ENCODE peak calls at places on chromosomes 4 and X, in six cellular contexts. O, M, F, U, B and P are unnamed samples.

GRCh38 chr4:15375707-15376106 is 52.1 kb upstream of the C1QTNF7 start:
- DNase-seq in O (no peak), M (no peak), F (no peak), U (no peak), B (no peak), P (no peak)

GRCh38 chrX:138709886-138710285 is 1.6 kb downstream of the FGF13 start:
- DNase-seq in O (no peak), M (peak), F (no peak), U (no peak), B (no peak), P (no peak)

GRCh38 chr4:89303177-89303576 is 4.4 kb downstream of the GPRIN3 start:
- DNase-seq in O (no peak), M (no peak), F (no peak), U (peak), B (no peak), P (peak)

GRCh38 chrX:72714471-72714916 is 388 bp upstream of the PHKA1 start:
- DNase-seq in O (peak), M (peak), F (peak), U (peak), B (peak), P (peak)

GRCh38 chrX:10984213-10984612 is 126.9 kb upstream of the HCCS start:
- DNase-seq in O (no peak), M (no peak), F (no peak), U (no peak), B (no peak), P (no peak)

GRCh38 chr4:2141762-2142520 is 82.8 kb downstream of the NAT8L start:
- DNase-seq in O (no peak), M (no peak), F (no peak), U (no peak), B (no peak), P (no peak)

GRCh38 chr4:39950861-39951481 is 26.7 kb downstream of the PDS5A start:
- DNase-seq in O (peak), M (no peak), F (no peak), U (no peak), B (no peak), P (no peak)

GRCh38 chr4:19577121-19577520 is 674.6 kb upstream of the SLIT2 start:
- DNase-seq in O (peak), M (no peak), F (no peak), U (no peak), B (no peak), P (no peak)

GRCh38 chr4:176902710-176903323 is 110.1 kb upstream of the VEGFC start:
- DNase-seq in O (peak), M (no peak), F (no peak), U (no peak), B (no peak), P (no peak)

GRCh38 chrX:15404712-15405111 is 20.5 kb upstream of the VEGFD start:
- DNase-seq in O (peak), M (peak), F (no peak), U (no peak), B (peak), P (peak)

GRCh38 chr4:1031956-1032795 is 20.8 kb downstream of the FGFRL1 start:
- DNase-seq in O (no peak), M (no peak), F (no peak), U (no peak), B (no peak), P (no peak)

GRCh38 chr4:8283161-8283560 is 13.6 kb downstream of the HTRA3 start:
- DNase-seq in O (no peak), M (no peak), F (no peak), U (no peak), B (peak), P (peak)

GRCh38 chr4:145183581-145183980 is 3.2 kb upstream of the OTUD4 start:
- DNase-seq in O (no peak), M (no peak), F (no peak), U (no peak), B (no peak), P (no peak)

GRCh38 chr4:156322592-156322991 is 368.9 kb upstream of the CTSO start:
- DNase-seq in O (peak), M (peak), F (no peak), U (no peak), B (no peak), P (no peak)

GRCh38 chr4:1870328-1870577 is 940 bp upstream of the NSD2 start:
- DNase-seq in O (peak), M (peak), F (peak), U (peak), B (peak), P (peak)

GRCh38 chr4:6134612-6135220 is 65.6 kb downstream of the JAKMIP1 start:
- DNase-seq in O (no peak), M (peak), F (no peak), U (no peak), B (no peak), P (no peak)

GRCh38 chrX:100090931-100091330 is 319.1 kb downstream of the PCDH19 start:
- DNase-seq in O (peak), M (no peak), F (no peak), U (no peak), B (no peak), P (no peak)

GRCh38 chrX:21725498-21725897 is 32.4 kb downstream of the SMPX start:
- DNase-seq in O (peak), M (peak), F (no peak), U (no peak), B (no peak), P (no peak)

GRCh38 chr4:171714791-171715454 is 98.3 kb upstream of the GALNTL6 start:
- DNase-seq in O (no peak), M (no peak), F (no peak), U (no peak), B (no peak), P (no peak)

GRCh38 chr4:98583265-98583664 is 75.1 kb downstream of the TSPAN5 start:
- DNase-seq in O (no peak), M (no peak), F (no peak), U (no peak), B (no peak), P (no peak)

GRCh38 chr4:83011779-83012630 is 1.4 kb upstream of the LIN54 start:
- DNase-seq in O (peak), M (peak), F (peak), U (peak), B (peak), P (peak)

GRCh38 chr4:165965503-165965902 is 92.5 kb downstream of the TLL1 start:
- DNase-seq in O (no peak), M (no peak), F (no peak), U (no peak), B (no peak), P (no peak)

GRCh38 chrX:103330601-103331397 is 760 bp downstream of the TCEAL7 start:
- DNase-seq in O (no peak), M (peak), F (no peak), U (no peak), B (no peak), P (no peak)

GRCh38 chrX:103329991-103330390 is at the start of gene TCEAL7:
- DNase-seq in O (peak), M (peak), F (no peak), U (no peak), B (peak), P (peak)
- H3K4me3 ChIP-seq in O (peak), M (no peak), F (no peak), U (peak), B (peak), P (peak)

GRCh38 chr4:87011340-87012034 is 76.7 kb downstream of the AFF1 start:
- DNase-seq in O (peak), M (peak), F (no peak), U (no peak), B (no peak), P (no peak)
- H3K4me3 ChIP-seq in O (no peak), M (no peak), F (no peak), U (no peak), B (peak), P (no peak)

GRCh38 chrX:153321381-153322105 is at the start of gene PNMA6F:
- DNase-seq in O (no peak), M (peak), F (peak), U (no peak), B (no peak), P (no peak)
- H3K4me3 ChIP-seq in O (no peak), M (no peak), F (no peak), U (no peak), B (no peak), P (no peak)

GRCh38 chrX:34863906-34864305 is 78.7 kb upstream of the FAM47B start:
- DNase-seq in O (no peak), M (no peak), F (no peak), U (no peak), B (no peak), P (no peak)

GRCh38 chrX:34866636-34867035 is 76.0 kb upstream of the FAM47B start:
- DNase-seq in O (peak), M (no peak), F (no peak), U (no peak), B (no peak), P (no peak)

GRCh38 chrX:34873500-34874225 is 68.9 kb upstream of the FAM47B start:
- DNase-seq in O (no peak), M (no peak), F (no peak), U (no peak), B (no peak), P (no peak)

GRCh38 chrX:34868633-34869032 is 74.0 kb upstream of the FAM47B start:
- DNase-seq in O (no peak), M (no peak), F (no peak), U (no peak), B (no peak), P (no peak)
- H3K4me3 ChIP-seq in O (no peak), M (no peak), F (no peak), U (no peak), B (no peak), P (no peak)

GRCh38 chrX:64394874-64395567 is at the start of gene MTMR8:
- DNase-seq in O (no peak), M (peak), F (peak), U (peak), B (peak), P (peak)
- H3K4me3 ChIP-seq in O (no peak), M (peak), F (peak), U (peak), B (peak), P (peak)

DNA sequence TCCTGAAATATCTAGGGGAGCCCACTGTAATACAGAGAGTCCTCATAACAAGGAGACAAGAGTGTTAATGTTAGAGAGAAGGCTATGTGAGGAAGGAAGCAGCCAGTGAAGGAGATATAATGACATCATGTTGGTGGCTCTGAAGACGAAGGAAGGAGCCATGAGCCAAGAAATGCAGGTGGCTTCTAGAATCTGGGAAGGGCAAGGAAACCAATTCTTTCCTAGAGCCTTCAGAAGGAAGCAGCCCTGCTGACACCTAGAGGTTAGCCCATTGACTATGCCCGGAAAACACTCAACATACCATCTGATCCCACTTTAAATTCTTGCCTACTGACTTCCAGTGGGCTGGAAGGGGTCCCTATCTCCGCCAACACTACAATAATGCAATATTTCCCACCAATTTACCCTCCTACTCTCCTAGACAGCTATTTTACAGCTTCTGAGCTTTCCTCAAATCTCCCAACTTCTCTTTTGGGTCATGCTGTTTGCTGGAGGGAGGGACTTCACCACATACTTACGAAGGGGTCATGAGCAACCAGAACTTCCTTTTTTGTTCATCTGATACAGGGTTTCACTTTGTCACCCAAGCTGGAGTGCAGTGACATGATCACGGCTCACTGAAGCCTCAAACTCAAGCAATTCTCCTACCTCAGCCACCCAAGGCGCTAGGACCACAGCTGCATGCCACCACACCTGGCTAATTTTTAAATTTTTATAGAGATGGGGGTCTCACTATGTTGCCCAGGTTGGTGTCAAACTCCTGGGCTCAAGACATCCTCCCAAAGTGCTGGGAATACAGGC is 25.2 kb upstream of the G3BP2 start:
- DNase-seq in O (no peak), M (peak), F (no peak), U (no peak), B (no peak), P (no peak)
- H3K4me3 ChIP-seq in O (no peak), M (no peak), F (no peak), U (no peak), B (no peak), P (no peak)

DNA sequence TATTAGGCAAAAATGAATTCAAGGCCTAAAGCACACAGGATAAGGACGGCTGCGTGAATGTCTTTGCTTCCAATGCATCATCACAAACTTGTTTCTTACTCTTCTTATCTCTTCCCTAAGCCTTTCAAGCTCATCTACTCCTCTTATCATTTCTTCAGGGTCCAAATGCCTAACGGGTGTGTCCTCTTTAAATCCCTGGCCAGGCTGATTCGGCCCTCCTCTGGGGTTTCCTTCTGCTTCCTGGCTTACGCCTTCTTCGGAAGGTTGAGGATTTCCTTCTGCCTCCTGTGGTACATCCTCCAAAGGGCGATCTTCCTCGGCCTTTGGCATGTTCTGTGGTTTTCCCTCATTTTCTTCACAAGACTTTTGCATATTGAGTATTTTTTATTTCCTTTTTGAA is 1.3 kb downstream of the TCEAL8 start:
- DNase-seq in O (peak), M (peak), F (no peak), U (no peak), B (no peak), P (peak)
- H3K4me3 ChIP-seq in O (peak), M (peak), F (no peak), U (peak), B (peak), P (peak)

GRCh38 chrX:36867143-36867542 is 141.0 kb upstream of the FAM47C start:
- DNase-seq in O (peak), M (peak), F (no peak), U (no peak), B (no peak), P (no peak)
- H3K4me3 ChIP-seq in O (no peak), M (no peak), F (no peak), U (no peak), B (no peak), P (no peak)

DNA sequence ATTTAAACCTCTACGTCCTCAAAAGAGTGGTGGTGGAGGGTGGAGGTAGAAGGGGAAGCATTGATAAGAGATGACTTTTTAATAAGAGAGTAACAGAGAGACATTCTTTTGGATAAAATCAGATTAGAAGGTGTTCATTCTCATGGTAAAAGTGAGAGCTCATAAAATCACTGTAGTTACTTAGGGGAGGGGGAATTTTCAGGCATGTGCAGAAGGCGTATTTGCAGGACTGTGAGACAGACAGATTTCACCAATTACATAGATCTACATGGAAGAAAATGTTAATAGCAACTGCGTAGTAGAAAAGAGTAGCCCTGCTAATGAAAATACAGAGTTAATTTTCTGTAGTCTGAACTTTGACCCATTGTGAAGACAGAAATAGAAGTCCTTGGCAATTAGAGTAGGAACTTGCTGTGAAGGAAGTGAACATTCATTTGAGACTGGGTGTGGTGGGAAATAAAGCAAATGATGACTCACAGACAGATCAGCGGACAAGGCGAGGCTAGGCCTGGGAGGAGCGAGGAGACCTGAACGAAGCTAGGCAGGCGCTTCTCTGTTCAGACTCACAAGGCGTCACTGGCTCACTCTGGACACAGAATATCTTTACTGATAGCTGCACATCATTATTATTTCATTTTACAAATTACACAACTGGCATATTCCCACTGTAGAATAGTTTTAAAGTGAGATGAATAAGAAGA is 57.2 kb upstream of the FAM9C start:
- DNase-seq in O (peak), M (no peak), F (peak), U (peak), B (peak), P (peak)
- H3K4me3 ChIP-seq in O (no peak), M (no peak), F (no peak), U (no peak), B (no peak), P (no peak)

GRCh38 chrX:56554870-56555269 is 8.6 kb upstream of the UBQLN2 start:
- DNase-seq in O (no peak), M (no peak), F (no peak), U (no peak), B (no peak), P (no peak)
- H3K4me3 ChIP-seq in O (no peak), M (no peak), F (no peak), U (no peak), B (no peak), P (no peak)